ENCODE peak calls at places on chromosome 2, in five cellular contexts. W is mesothelial cell of epicardium, V is fibroblast of lung, O is hypothalamus, B is sciatic nerve. Y is an unnamed sample.

GRCh38 chr2:28956415-28956826 is 24.7 kb upstream of the TOGARAM2 start:
- DNase-seq in W (no peak), V (peak; percentile 36), O (no peak), B (no peak), Y (no peak)

GRCh38 chr2:38147333-38148121 is 71.6 kb upstream of the CYP1B1 start:
- DNase-seq in W (no peak), V (no peak), O (no peak), B (no peak), Y (no peak)

GRCh38 chr2:23926289-23926749 is 604 bp downstream of the ATAD2B start:
- DNase-seq in W (peak; percentile 35), V (no peak), O (peak; percentile 70), B (peak; percentile 69), Y (no peak)

GRCh38 chr2:222582931-222583330 is 73.0 kb downstream of the FARSB start:
- DNase-seq in W (no peak), V (no peak), O (no peak), B (no peak), Y (no peak)

GRCh38 chr2:231926180-231926741 is at the start of gene NPPC:
- DNase-seq in W (peak; percentile 59), V (peak; percentile 40), O (no peak), B (peak; percentile 59), Y (no peak)

GRCh38 chr2:131093066-131093842 is at the start of gene FAM168B:
- DNase-seq in W (peak; percentile 84), V (peak; percentile 88), O (peak; percentile 82), B (peak; percentile 93), Y (peak; percentile 53)

GRCh38 chr2:23299796-23300195 is 85.2 kb upstream of the KLHL29 start:
- DNase-seq in W (no peak), V (no peak), O (no peak), B (no peak), Y (no peak)

GRCh38 chr2:156864230-156864629 is 393.3 kb upstream of the GALNT5 start:
- DNase-seq in W (no peak), V (no peak), O (no peak), B (no peak), Y (no peak)

GRCh38 chr2:66446178-66446860 is 11.4 kb downstream of the MEIS1 start:
- DNase-seq in W (no peak), V (peak; percentile 79), O (no peak), B (no peak), Y (no peak)

GRCh38 chr2:28624798-28625701 is 126.6 kb upstream of the PPP1CB start:
- DNase-seq in W (no peak), V (peak; percentile 81), O (no peak), B (peak; percentile 69), Y (no peak)

GRCh38 chr2:193584001-193584400 is 1389.3 kb upstream of the TMEFF2 start:
- DNase-seq in W (no peak), V (no peak), O (no peak), B (no peak), Y (no peak)

GRCh38 chr2:66427219-66427768 is 7.6 kb upstream of the MEIS1 start:
- DNase-seq in W (no peak), V (no peak), O (no peak), B (no peak), Y (no peak)

GRCh38 chr2:12923907-12924610 is 207.3 kb downstream of the TRIB2 start:
- DNase-seq in W (no peak), V (peak; percentile 43), O (no peak), B (no peak), Y (no peak)

GRCh38 chr2:226115832-226116200 is 683.8 kb downstream of the IRS1 start:
- DNase-seq in W (no peak), V (no peak), O (no peak), B (no peak), Y (no peak)

GRCh38 chr2:181252248-181253148 is 204.7 kb upstream of the ITGA4 start:
- DNase-seq in W (no peak), V (no peak), O (no peak), B (no peak), Y (no peak)

GRCh38 chr2:147913701-147914480 is 69.1 kb downstream of the ACVR2A start:
- DNase-seq in W (no peak), V (peak; percentile 10), O (no peak), B (no peak), Y (no peak)

GRCh38 chr2:76170856-76171255 is 460.1 kb upstream of the GCFC2 start:
- DNase-seq in W (no peak), V (no peak), O (no peak), B (no peak), Y (no peak)

GRCh38 chr2:189252991-189253680 is 73.6 kb upstream of the COL5A2 start:
- DNase-seq in W (no peak), V (no peak), O (no peak), B (no peak), Y (peak; percentile 17)

GRCh38 chr2:121819846-121820245 is 64.4 kb downstream of the TSN start:
- DNase-seq in W (no peak), V (no peak), O (no peak), B (no peak), Y (no peak)

GRCh38 chr2:73830871-73831401 is 2.2 kb downstream of the STAMBP start:
- DNase-seq in W (no peak), V (peak; percentile 85), O (no peak), B (no peak), Y (no peak)

GRCh38 chr2:211745295-211746097 is 793.1 kb downstream of the ERBB4 start:
- DNase-seq in W (no peak), V (peak; percentile 53), O (no peak), B (no peak), Y (peak; percentile 43)

GRCh38 chr2:10668402-10669012 is 21.3 kb downstream of the NOL10 start:
- DNase-seq in W (no peak), V (peak; percentile 78), O (no peak), B (no peak), Y (peak; percentile 76)

GRCh38 chr2:240213226-240213475 is 72.7 kb upstream of the OTOS start:
- DNase-seq in W (no peak), V (no peak), O (no peak), B (peak; percentile 23), Y (no peak)

GRCh38 chr2:27451095-27451494 is 8.9 kb downstream of the KRTCAP3 start:
- DNase-seq in W (no peak), V (no peak), O (no peak), B (no peak), Y (no peak)

GRCh38 chr2:72785517-72785916 is 40.3 kb downstream of the EXOC6B start:
- DNase-seq in W (no peak), V (no peak), O (no peak), B (no peak), Y (no peak)

GRCh38 chr2:234795974-234796690 is 155.7 kb upstream of the SH3BP4 start:
- DNase-seq in W (no peak), V (no peak), O (no peak), B (no peak), Y (no peak)

GRCh38 chr2:119376810-119377209 is 10.0 kb downstream of the DBI start:
- DNase-seq in W (no peak), V (no peak), O (no peak), B (no peak), Y (no peak)

GRCh38 chr2:205763708-205764501 is 81.6 kb downstream of the NRP2 start:
- DNase-seq in W (no peak), V (peak; percentile 76), O (peak; percentile 28), B (no peak), Y (no peak)

GRCh38 chr2:213237251-213237650 is 47.0 kb upstream of the SPAG16 start:
- DNase-seq in W (no peak), V (peak; percentile 18), O (no peak), B (no peak), Y (no peak)

GRCh38 chr2:210481601-210482124 is 5.1 kb upstream of the LANCL1 start:
- DNase-seq in W (no peak), V (no peak), O (no peak), B (no peak), Y (no peak)

GRCh38 chr2:212135739-212136138 is 402.9 kb downstream of the ERBB4 start:
- DNase-seq in W (no peak), V (no peak), O (no peak), B (no peak), Y (no peak)

GRCh38 chr2:109248590-109248989 is 119.6 kb downstream of the SH3RF3 start:
- DNase-seq in W (no peak), V (no peak), O (no peak), B (no peak), Y (no peak)

GRCh38 chr2:69147841-69148533 is 135.0 kb downstream of the ANTXR1 start:
- DNase-seq in W (no peak), V (no peak), O (no peak), B (no peak), Y (no peak)

GRCh38 chr2:17853799-17854198 is 24.7 kb upstream of the KCNS3 start:
- DNase-seq in W (no peak), V (no peak), O (no peak), B (no peak), Y (no peak)

GRCh38 chr2:19676770-19677169 is 225.0 kb downstream of the TTC32 start:
- DNase-seq in W (no peak), V (no peak), O (no peak), B (no peak), Y (no peak)

GRCh38 chr2:121810959-121811853 is 55.8 kb downstream of the TSN start:
- DNase-seq in W (peak; percentile 34), V (peak; percentile 63), O (peak; percentile 27), B (peak; percentile 70), Y (peak; percentile 33)

GRCh38 chr2:150465703-150466569 is 21.5 kb downstream of the RND3 start:
- DNase-seq in W (no peak), V (peak; percentile 17), O (no peak), B (no peak), Y (peak; percentile 22)

GRCh38 chr2:12824771-12825363 is 108.1 kb downstream of the TRIB2 start:
- DNase-seq in W (no peak), V (peak; percentile 16), O (no peak), B (peak; percentile 72), Y (no peak)